ENCODE peak calls at places on chromosomes 13 and 19, in eight cellular contexts. One of them, this sample, is unnamed.

GRCh38 chr19:682678-683320 is 6.6 kb downstream of the FSTL3 start:
- DNase-seq in B cell: no peak
- DNase-seq in ascending aorta: no peak
- DNase-seq in upper lobe of left lung: no peak
- DNase-seq in A549: no peak
- DNase-seq in kidney epithelial cell: no peak
- DNase-seq in CD4-positive, alpha-beta T cell: no peak
- DNase-seq in MM.1S: no peak
- DNase-seq in this sample: no peak

GRCh38 chr13:80084086-80084676 is 256.7 kb downstream of the SPRY2 start:
- DNase-seq in B cell: no peak
- DNase-seq in ascending aorta: no peak
- DNase-seq in upper lobe of left lung: no peak
- DNase-seq in A549: peak
- DNase-seq in kidney epithelial cell: peak
- DNase-seq in CD4-positive, alpha-beta T cell: no peak
- DNase-seq in MM.1S: no peak
- DNase-seq in this sample: no peak

GRCh38 chr19:55809381-55810058 is 22.3 kb downstream of the NLRP11 start:
- DNase-seq in B cell: peak
- DNase-seq in ascending aorta: peak
- DNase-seq in upper lobe of left lung: peak
- DNase-seq in A549: peak
- DNase-seq in kidney epithelial cell: no peak
- DNase-seq in CD4-positive, alpha-beta T cell: no peak
- DNase-seq in MM.1S: peak
- DNase-seq in this sample: peak

GRCh38 chr19:22620401-22620800 is 13.7 kb upstream of the ZNF492 start:
- DNase-seq in B cell: no peak
- DNase-seq in ascending aorta: no peak
- DNase-seq in upper lobe of left lung: peak
- DNase-seq in A549: no peak
- DNase-seq in kidney epithelial cell: no peak
- DNase-seq in CD4-positive, alpha-beta T cell: no peak
- DNase-seq in MM.1S: no peak
- DNase-seq in this sample: no peak

GRCh38 chr19:34507414-34508067 is 26.0 kb downstream of the WTIP start:
- DNase-seq in B cell: no peak
- DNase-seq in ascending aorta: peak
- DNase-seq in upper lobe of left lung: no peak
- DNase-seq in A549: no peak
- DNase-seq in kidney epithelial cell: no peak
- DNase-seq in CD4-positive, alpha-beta T cell: no peak
- DNase-seq in MM.1S: no peak
- DNase-seq in this sample: no peak

GRCh38 chr19:54352041-54352440 is 12.7 kb downstream of the LAIR1 start:
- DNase-seq in B cell: peak
- DNase-seq in ascending aorta: no peak
- DNase-seq in upper lobe of left lung: no peak
- DNase-seq in A549: no peak
- DNase-seq in kidney epithelial cell: no peak
- DNase-seq in CD4-positive, alpha-beta T cell: no peak
- DNase-seq in MM.1S: peak
- DNase-seq in this sample: peak

GRCh38 chr19:5042556-5042955 is 73.6 kb downstream of the KDM4B start:
- DNase-seq in B cell: no peak
- DNase-seq in ascending aorta: no peak
- DNase-seq in upper lobe of left lung: no peak
- DNase-seq in A549: peak
- DNase-seq in kidney epithelial cell: no peak
- DNase-seq in CD4-positive, alpha-beta T cell: no peak
- DNase-seq in MM.1S: no peak
- DNase-seq in this sample: no peak

GRCh38 chr13:74040200-74040599 is 94.0 kb downstream of the KLF12 start:
- DNase-seq in B cell: peak
- DNase-seq in ascending aorta: no peak
- DNase-seq in upper lobe of left lung: peak
- DNase-seq in A549: peak
- DNase-seq in kidney epithelial cell: no peak
- DNase-seq in CD4-positive, alpha-beta T cell: no peak
- DNase-seq in MM.1S: peak
- DNase-seq in this sample: no peak

GRCh38 chr19:41937976-41938375 is 9.7 kb upstream of the ERFL start:
- DNase-seq in B cell: no peak
- DNase-seq in ascending aorta: no peak
- DNase-seq in upper lobe of left lung: no peak
- DNase-seq in A549: no peak
- DNase-seq in kidney epithelial cell: no peak
- DNase-seq in CD4-positive, alpha-beta T cell: no peak
- DNase-seq in MM.1S: no peak
- DNase-seq in this sample: no peak

GRCh38 chr13:47213057-47213456 is 316.2 kb upstream of the HTR2A start:
- DNase-seq in B cell: no peak
- DNase-seq in ascending aorta: no peak
- DNase-seq in upper lobe of left lung: no peak
- DNase-seq in A549: no peak
- DNase-seq in kidney epithelial cell: no peak
- DNase-seq in CD4-positive, alpha-beta T cell: no peak
- DNase-seq in MM.1S: no peak
- DNase-seq in this sample: no peak

GRCh38 chr13:91347212-91347995 is at the start of gene MIR17HG:
- DNase-seq in B cell: peak
- DNase-seq in ascending aorta: peak
- DNase-seq in upper lobe of left lung: peak
- DNase-seq in A549: peak
- DNase-seq in kidney epithelial cell: peak
- DNase-seq in CD4-positive, alpha-beta T cell: peak
- DNase-seq in MM.1S: peak
- DNase-seq in this sample: peak

GRCh38 chr13:103883152-103883551 is 816.9 kb upstream of the SLC10A2 start:
- DNase-seq in B cell: no peak
- DNase-seq in ascending aorta: peak
- DNase-seq in upper lobe of left lung: peak
- DNase-seq in A549: peak
- DNase-seq in kidney epithelial cell: peak
- DNase-seq in CD4-positive, alpha-beta T cell: no peak
- DNase-seq in MM.1S: no peak
- DNase-seq in this sample: no peak

GRCh38 chr13:91699863-91700262 is 301.4 kb downstream of the GPC5 start:
- DNase-seq in B cell: no peak
- DNase-seq in ascending aorta: no peak
- DNase-seq in upper lobe of left lung: no peak
- DNase-seq in A549: no peak
- DNase-seq in kidney epithelial cell: no peak
- DNase-seq in CD4-positive, alpha-beta T cell: no peak
- DNase-seq in MM.1S: no peak
- DNase-seq in this sample: no peak

GRCh38 chr19:58311345-58311744 is 6.2 kb downstream of the ERVK3-1 start:
- DNase-seq in B cell: no peak
- DNase-seq in ascending aorta: no peak
- DNase-seq in upper lobe of left lung: no peak
- DNase-seq in A549: no peak
- DNase-seq in kidney epithelial cell: no peak
- DNase-seq in CD4-positive, alpha-beta T cell: no peak
- DNase-seq in MM.1S: no peak
- DNase-seq in this sample: no peak

GRCh38 chr13:20492641-20493040 is 33.0 kb downstream of the CRYL1 start:
- DNase-seq in B cell: peak
- DNase-seq in ascending aorta: no peak
- DNase-seq in upper lobe of left lung: no peak
- DNase-seq in A549: peak
- DNase-seq in kidney epithelial cell: no peak
- DNase-seq in CD4-positive, alpha-beta T cell: no peak
- DNase-seq in MM.1S: no peak
- DNase-seq in this sample: peak

GRCh38 chr19:19463348-19464117 is 51.8 kb downstream of the TSSK6 start:
- DNase-seq in B cell: no peak
- DNase-seq in ascending aorta: peak
- DNase-seq in upper lobe of left lung: no peak
- DNase-seq in A549: no peak
- DNase-seq in kidney epithelial cell: no peak
- DNase-seq in CD4-positive, alpha-beta T cell: no peak
- DNase-seq in MM.1S: no peak
- DNase-seq in this sample: no peak

GRCh38 chr13:25901460-25902376 is 150.1 kb downstream of the SHISA2 start:
- DNase-seq in B cell: peak
- DNase-seq in ascending aorta: no peak
- DNase-seq in upper lobe of left lung: no peak
- DNase-seq in A549: peak
- DNase-seq in kidney epithelial cell: peak
- DNase-seq in CD4-positive, alpha-beta T cell: peak
- DNase-seq in MM.1S: no peak
- DNase-seq in this sample: peak

GRCh38 chr13:20525144-20525600 is 485 bp downstream of the CRYL1 start:
- DNase-seq in B cell: peak
- DNase-seq in ascending aorta: peak
- DNase-seq in upper lobe of left lung: peak
- DNase-seq in A549: no peak
- DNase-seq in kidney epithelial cell: no peak
- DNase-seq in CD4-positive, alpha-beta T cell: peak
- DNase-seq in MM.1S: peak
- DNase-seq in this sample: no peak

GRCh38 chr19:6233827-6234511 is 45.8 kb downstream of the MLLT1 start:
- DNase-seq in B cell: no peak
- DNase-seq in ascending aorta: no peak
- DNase-seq in upper lobe of left lung: peak
- DNase-seq in A549: no peak
- DNase-seq in kidney epithelial cell: no peak
- DNase-seq in CD4-positive, alpha-beta T cell: no peak
- DNase-seq in MM.1S: no peak
- DNase-seq in this sample: no peak

GRCh38 chr19:48872884-48873475 is 759 bp downstream of the PPP1R15A start:
- DNase-seq in B cell: peak
- DNase-seq in ascending aorta: peak
- DNase-seq in upper lobe of left lung: peak
- DNase-seq in A549: peak
- DNase-seq in kidney epithelial cell: peak
- DNase-seq in CD4-positive, alpha-beta T cell: peak
- DNase-seq in MM.1S: peak
- DNase-seq in this sample: peak
- TF ChIP-seq CTCF in B cell: no peak
- TF ChIP-seq CTCF in ascending aorta: no peak
- TF ChIP-seq CTCF in upper lobe of left lung: no peak
- TF ChIP-seq CTCF in A549: no peak
- TF ChIP-seq CTCF in kidney epithelial cell: no peak
- TF ChIP-seq CTCF in CD4-positive, alpha-beta T cell: no peak
- TF ChIP-seq CTCF in MM.1S: no peak
- TF ChIP-seq CTCF in this sample: no peak

GRCh38 chr13:28755546-28755870 is 36.7 kb upstream of the SLC46A3 start:
- DNase-seq in B cell: no peak
- DNase-seq in ascending aorta: no peak
- DNase-seq in upper lobe of left lung: no peak
- DNase-seq in A549: no peak
- DNase-seq in kidney epithelial cell: no peak
- DNase-seq in CD4-positive, alpha-beta T cell: no peak
- DNase-seq in MM.1S: no peak
- DNase-seq in this sample: no peak

GRCh38 chr13:28753946-28754345 is 35.2 kb upstream of the SLC46A3 start:
- DNase-seq in B cell: no peak
- DNase-seq in ascending aorta: no peak
- DNase-seq in upper lobe of left lung: no peak
- DNase-seq in A549: no peak
- DNase-seq in kidney epithelial cell: no peak
- DNase-seq in CD4-positive, alpha-beta T cell: no peak
- DNase-seq in MM.1S: no peak
- DNase-seq in this sample: no peak

GRCh38 chr13:28751210-28751935 is 32.6 kb upstream of the SLC46A3 start:
- DNase-seq in B cell: no peak
- DNase-seq in ascending aorta: no peak
- DNase-seq in upper lobe of left lung: no peak
- DNase-seq in A549: no peak
- DNase-seq in kidney epithelial cell: no peak
- DNase-seq in CD4-positive, alpha-beta T cell: no peak
- DNase-seq in MM.1S: no peak
- DNase-seq in this sample: no peak

GRCh38 chr13:28753208-28753892 is 34.6 kb upstream of the SLC46A3 start:
- DNase-seq in B cell: no peak
- DNase-seq in ascending aorta: peak
- DNase-seq in upper lobe of left lung: peak
- DNase-seq in A549: peak
- DNase-seq in kidney epithelial cell: peak
- DNase-seq in CD4-positive, alpha-beta T cell: no peak
- DNase-seq in MM.1S: no peak
- DNase-seq in this sample: no peak

GRCh38 chr13:28754698-28755545 is 36.2 kb upstream of the SLC46A3 start:
- DNase-seq in B cell: peak
- DNase-seq in ascending aorta: no peak
- DNase-seq in upper lobe of left lung: peak
- DNase-seq in A549: peak
- DNase-seq in kidney epithelial cell: no peak
- DNase-seq in CD4-positive, alpha-beta T cell: no peak
- DNase-seq in MM.1S: no peak
- DNase-seq in this sample: peak
- TF ChIP-seq CTCF in B cell: no peak
- TF ChIP-seq CTCF in ascending aorta: no peak
- TF ChIP-seq CTCF in upper lobe of left lung: no peak
- TF ChIP-seq CTCF in A549: no peak
- TF ChIP-seq CTCF in kidney epithelial cell: no peak
- TF ChIP-seq CTCF in CD4-positive, alpha-beta T cell: no peak
- TF ChIP-seq CTCF in MM.1S: no peak
- TF ChIP-seq CTCF in this sample: no peak

GRCh38 chr13:21603531-21604448 is at the start of gene MICU2:
- DNase-seq in B cell: peak
- DNase-seq in ascending aorta: peak
- DNase-seq in upper lobe of left lung: peak
- DNase-seq in A549: peak
- DNase-seq in kidney epithelial cell: peak
- DNase-seq in CD4-positive, alpha-beta T cell: peak
- DNase-seq in MM.1S: peak
- DNase-seq in this sample: peak
- TF ChIP-seq CTCF in B cell: no peak
- TF ChIP-seq CTCF in ascending aorta: no peak
- TF ChIP-seq CTCF in upper lobe of left lung: no peak
- TF ChIP-seq CTCF in A549: no peak
- TF ChIP-seq CTCF in kidney epithelial cell: no peak
- TF ChIP-seq CTCF in CD4-positive, alpha-beta T cell: no peak
- TF ChIP-seq CTCF in MM.1S: no peak
- TF ChIP-seq CTCF in this sample: no peak

GRCh38 chr19:10228393-10228792 is 2.7 kb downstream of the S1PR2 start:
- DNase-seq in B cell: peak
- DNase-seq in ascending aorta: no peak
- DNase-seq in upper lobe of left lung: no peak
- DNase-seq in A549: no peak
- DNase-seq in kidney epithelial cell: no peak
- DNase-seq in CD4-positive, alpha-beta T cell: no peak
- DNase-seq in MM.1S: no peak
- DNase-seq in this sample: peak

GRCh38 chr19:10231624-10232228 is 595 bp upstream of the S1PR2 start:
- DNase-seq in B cell: no peak
- DNase-seq in ascending aorta: no peak
- DNase-seq in upper lobe of left lung: no peak
- DNase-seq in A549: no peak
- DNase-seq in kidney epithelial cell: no peak
- DNase-seq in CD4-positive, alpha-beta T cell: no peak
- DNase-seq in MM.1S: no peak
- DNase-seq in this sample: no peak

GRCh38 chr19:10230904-10231623 is at the start of gene S1PR2:
- DNase-seq in B cell: peak
- DNase-seq in ascending aorta: peak
- DNase-seq in upper lobe of left lung: peak
- DNase-seq in A549: peak
- DNase-seq in kidney epithelial cell: no peak
- DNase-seq in CD4-positive, alpha-beta T cell: peak
- DNase-seq in MM.1S: peak
- DNase-seq in this sample: peak

GRCh38 chr19:10228925-10229324 is 2.2 kb downstream of the S1PR2 start:
- DNase-seq in B cell: peak
- DNase-seq in ascending aorta: no peak
- DNase-seq in upper lobe of left lung: no peak
- DNase-seq in A549: peak
- DNase-seq in kidney epithelial cell: no peak
- DNase-seq in CD4-positive, alpha-beta T cell: no peak
- DNase-seq in MM.1S: peak
- DNase-seq in this sample: peak

GRCh38 chr19:10230155-10230903 is 802 bp downstream of the S1PR2 start:
- DNase-seq in B cell: peak
- DNase-seq in ascending aorta: peak
- DNase-seq in upper lobe of left lung: peak
- DNase-seq in A549: no peak
- DNase-seq in kidney epithelial cell: no peak
- DNase-seq in CD4-positive, alpha-beta T cell: peak
- DNase-seq in MM.1S: no peak
- DNase-seq in this sample: peak
- TF ChIP-seq CTCF in B cell: no peak
- TF ChIP-seq CTCF in ascending aorta: no peak
- TF ChIP-seq CTCF in upper lobe of left lung: no peak
- TF ChIP-seq CTCF in A549: no peak
- TF ChIP-seq CTCF in kidney epithelial cell: peak
- TF ChIP-seq CTCF in CD4-positive, alpha-beta T cell: no peak
- TF ChIP-seq CTCF in MM.1S: no peak
- TF ChIP-seq CTCF in this sample: peak

This sample was measured in GM13976.